ENCODE peak calls at places on chromosomes 13 and 19, in nine cellular contexts. W, J, I, D, E, B, O, V and U are unnamed samples.

GRCh38 chr19:35992902-35993765 is 1.9 kb upstream of the SDHAF1 start:
- DNase-seq in W (no peak), J (no peak), I (no peak), D (no peak), E (no peak), B (no peak), O (no peak), V (no peak), U (no peak)

GRCh38 chr19:54850930-54851329 is 687 bp downstream of the KIR3DL2 start:
- DNase-seq in W (no peak), J (no peak), I (no peak), D (no peak), E (no peak), B (no peak), O (no peak), V (no peak), U (no peak)

GRCh38 chr19:50658438-50659317 is 9.4 kb downstream of the C19orf81 start:
- DNase-seq in W (peak), J (peak), I (peak), D (no peak), E (peak), B (peak), O (peak), V (peak), U (peak)

GRCh38 chr19:17330546-17331253 is 4.0 kb downstream of the ANO8 start:
- DNase-seq in W (no peak), J (no peak), I (no peak), D (no peak), E (no peak), B (no peak), O (no peak), V (no peak), U (no peak)

GRCh38 chr19:38647966-38648788 is 728 bp downstream of the ACTN4 start:
- DNase-seq in W (no peak), J (no peak), I (no peak), D (no peak), E (no peak), B (no peak), O (no peak), V (no peak), U (no peak)

GRCh38 chr13:24923305-24923640 is 159.3 kb downstream of the RNF17 start:
- DNase-seq in W (no peak), J (no peak), I (no peak), D (no peak), E (no peak), B (peak), O (peak), V (peak), U (no peak)

GRCh38 chr19:801030-801860 is 4.0 kb downstream of the PTBP1 start:
- DNase-seq in W (peak), J (peak), I (no peak), D (no peak), E (no peak), B (peak), O (peak), V (no peak), U (no peak)

GRCh38 chr19:29805026-29805925 is 6.5 kb upstream of the CCNE1 start:
- DNase-seq in W (no peak), J (no peak), I (no peak), D (no peak), E (no peak), B (peak), O (peak), V (no peak), U (no peak)

GRCh38 chr13:76161143-76161542 is 525.0 kb downstream of the LMO7 start:
- DNase-seq in W (no peak), J (no peak), I (no peak), D (no peak), E (no peak), B (no peak), O (no peak), V (no peak), U (no peak)

GRCh38 chr19:57141699-57142098 is 3.3 kb downstream of the ZIM3 start:
- DNase-seq in W (no peak), J (no peak), I (no peak), D (no peak), E (no peak), B (no peak), O (no peak), V (no peak), U (no peak)

GRCh38 chr13:100300708-100301107 is 211.8 kb downstream of the PCCA start:
- DNase-seq in W (no peak), J (no peak), I (no peak), D (no peak), E (no peak), B (no peak), O (no peak), V (no peak), U (no peak)

GRCh38 chr19:18919895-18920204 is 335 bp downstream of the DDX49 start:
- DNase-seq in W (no peak), J (no peak), I (no peak), D (no peak), E (no peak), B (no peak), O (no peak), V (no peak), U (no peak)

GRCh38 chr13:25262261-25262660 is 25.0 kb downstream of the MTMR6 start:
- DNase-seq in W (no peak), J (no peak), I (no peak), D (no peak), E (no peak), B (no peak), O (no peak), V (no peak), U (no peak)

GRCh38 chr13:62483774-62484173 is 1068.1 kb upstream of the PCDH20 start:
- DNase-seq in W (no peak), J (no peak), I (no peak), D (no peak), E (no peak), B (peak), O (no peak), V (no peak), U (no peak)

GRCh38 chr19:51565583-51565982 is 5.5 kb upstream of the ZNF175 start:
- DNase-seq in W (no peak), J (no peak), I (no peak), D (no peak), E (no peak), B (no peak), O (no peak), V (no peak), U (no peak)

GRCh38 chr13:44768775-44769578 is 192.8 kb upstream of the TSC22D1 start:
- DNase-seq in W (no peak), J (no peak), I (no peak), D (no peak), E (peak), B (no peak), O (peak), V (no peak), U (no peak)

GRCh38 chr19:12985049-12985776 is 10.1 kb upstream of the NFIX start:
- DNase-seq in W (peak), J (no peak), I (peak), D (no peak), E (no peak), B (peak), O (peak), V (no peak), U (no peak)

GRCh38 chr19:2115911-2116426 is 19.3 kb downstream of the IZUMO4 start:
- DNase-seq in W (no peak), J (no peak), I (no peak), D (no peak), E (no peak), B (no peak), O (no peak), V (no peak), U (no peak)

GRCh38 chr13:113664751-113665581 is 2.1 kb upstream of the GRK1 start:
- DNase-seq in W (peak), J (no peak), I (no peak), D (no peak), E (no peak), B (no peak), O (no peak), V (no peak), U (no peak)

GRCh38 chr19:11445141-11445540 is 9.7 kb downstream of the PRKCSH start:
- DNase-seq in W (no peak), J (no peak), I (no peak), D (no peak), E (no peak), B (no peak), O (no peak), V (no peak), U (no peak)

GRCh38 chr19:8240274-8241229 is 31.4 kb downstream of the CERS4 start:
- DNase-seq in W (peak), J (no peak), I (peak), D (peak), E (peak), B (peak), O (peak), V (peak), U (no peak)

GRCh38 chr13:111610077-111610476 is 289.6 kb downstream of the TEX29 start:
- DNase-seq in W (no peak), J (no peak), I (no peak), D (no peak), E (no peak), B (no peak), O (no peak), V (no peak), U (no peak)

GRCh38 chr19:18650048-18650435 is 13.2 kb downstream of the KLHL26 start:
- DNase-seq in W (peak), J (no peak), I (no peak), D (no peak), E (no peak), B (no peak), O (peak), V (no peak), U (no peak)

GRCh38 chr19:48717059-48717395 is 2.5 kb downstream of the MAMSTR start:
- DNase-seq in W (no peak), J (no peak), I (no peak), D (no peak), E (no peak), B (no peak), O (peak), V (no peak), U (no peak)

GRCh38 chr13:41029629-41030028 is 10.5 kb upstream of the ELF1 start:
- DNase-seq in W (no peak), J (no peak), I (no peak), D (no peak), E (no peak), B (no peak), O (no peak), V (no peak), U (no peak)

GRCh38 chr19:30113182-30113581 is 171.1 kb downstream of the URI1 start:
- DNase-seq in W (no peak), J (no peak), I (no peak), D (no peak), E (no peak), B (no peak), O (no peak), V (no peak), U (no peak)

GRCh38 chr19:30131722-30132291 is 189.8 kb downstream of the URI1 start:
- DNase-seq in W (no peak), J (no peak), I (no peak), D (no peak), E (no peak), B (no peak), O (no peak), V (no peak), U (no peak)

GRCh38 chr13:23500858-23501257 is 67.4 kb upstream of the SACS start:
- DNase-seq in W (no peak), J (no peak), I (no peak), D (no peak), E (no peak), B (peak), O (peak), V (no peak), U (no peak)

GRCh38 chr19:1495799-1496713 is 5.1 kb downstream of the REEP6 start:
- DNase-seq in W (no peak), J (no peak), I (no peak), D (no peak), E (no peak), B (no peak), O (no peak), V (no peak), U (no peak)